ENCODE peak calls at places on chromosomes 12 and 14, in eight cellular contexts. One of them, this sample, is unnamed.

GRCh38 chr14:93430319-93430801 is 379 bp upstream of the UNC79 start:
- DNase-seq in IMR-90: no peak
- DNase-seq in AG10803: no peak
- DNase-seq in left ventricle myocardium inferior: no peak
- DNase-seq in astrocyte of the spinal cord: no peak
- DNase-seq in cardiac fibroblast: no peak
- DNase-seq in GM13977: no peak
- DNase-seq in spleen: no peak
- DNase-seq in this sample: no peak

GRCh38 chr12:56300644-56301464 is 724 bp upstream of the CS start:
- DNase-seq in IMR-90: no peak
- DNase-seq in AG10803: no peak
- DNase-seq in left ventricle myocardium inferior: no peak
- DNase-seq in astrocyte of the spinal cord: no peak
- DNase-seq in cardiac fibroblast: peak; percentile 6
- DNase-seq in GM13977: no peak
- DNase-seq in spleen: no peak
- DNase-seq in this sample: no peak

GRCh38 chr12:106123551-106123991 is 15.2 kb downstream of the NUAK1 start:
- DNase-seq in IMR-90: no peak
- DNase-seq in AG10803: peak; percentile 92
- DNase-seq in left ventricle myocardium inferior: peak; percentile 67
- DNase-seq in astrocyte of the spinal cord: peak; percentile 80
- DNase-seq in cardiac fibroblast: peak; percentile 33
- DNase-seq in GM13977: no peak
- DNase-seq in spleen: no peak
- DNase-seq in this sample: peak; percentile 78

GRCh38 chr14:49931523-49931922 is 38.6 kb downstream of the ARF6 start:
- DNase-seq in IMR-90: no peak
- DNase-seq in AG10803: no peak
- DNase-seq in left ventricle myocardium inferior: no peak
- DNase-seq in astrocyte of the spinal cord: no peak
- DNase-seq in cardiac fibroblast: no peak
- DNase-seq in GM13977: no peak
- DNase-seq in spleen: no peak
- DNase-seq in this sample: no peak

GRCh38 chr12:76276499-76277151 is 71.6 kb downstream of the BBS10 start:
- DNase-seq in IMR-90: no peak
- DNase-seq in AG10803: no peak
- DNase-seq in left ventricle myocardium inferior: no peak
- DNase-seq in astrocyte of the spinal cord: no peak
- DNase-seq in cardiac fibroblast: no peak
- DNase-seq in GM13977: no peak
- DNase-seq in spleen: no peak
- DNase-seq in this sample: no peak

GRCh38 chr12:18998343-18999270 is 130.9 kb upstream of the PLEKHA5 start:
- DNase-seq in IMR-90: peak; percentile 89
- DNase-seq in AG10803: peak; percentile 88
- DNase-seq in left ventricle myocardium inferior: no peak
- DNase-seq in astrocyte of the spinal cord: peak; percentile 61
- DNase-seq in cardiac fibroblast: peak; percentile 82
- DNase-seq in GM13977: no peak
- DNase-seq in spleen: no peak
- DNase-seq in this sample: peak; percentile 88

GRCh38 chr12:113232787-113233585 is 11.7 kb downstream of the TPCN1 start:
- DNase-seq in IMR-90: no peak
- DNase-seq in AG10803: peak; percentile 69
- DNase-seq in left ventricle myocardium inferior: peak; percentile 52
- DNase-seq in astrocyte of the spinal cord: peak; percentile 61
- DNase-seq in cardiac fibroblast: no peak
- DNase-seq in GM13977: peak; percentile 60
- DNase-seq in spleen: peak; percentile 93
- DNase-seq in this sample: no peak

GRCh38 chr14:61315288-61315687 is 6.1 kb upstream of the PRKCH start:
- DNase-seq in IMR-90: no peak
- DNase-seq in AG10803: no peak
- DNase-seq in left ventricle myocardium inferior: no peak
- DNase-seq in astrocyte of the spinal cord: no peak
- DNase-seq in cardiac fibroblast: no peak
- DNase-seq in GM13977: no peak
- DNase-seq in spleen: no peak
- DNase-seq in this sample: no peak

GRCh38 chr12:122793685-122794106 is 19.3 kb downstream of the CCDC62 start:
- DNase-seq in IMR-90: peak; percentile 69
- DNase-seq in AG10803: peak; percentile 62
- DNase-seq in left ventricle myocardium inferior: no peak
- DNase-seq in astrocyte of the spinal cord: peak; percentile 71
- DNase-seq in cardiac fibroblast: peak; percentile 80
- DNase-seq in GM13977: peak; percentile 66
- DNase-seq in spleen: no peak
- DNase-seq in this sample: peak; percentile 76

GRCh38 chr12:24948816-24949722 is at the start of gene BCAT1:
- DNase-seq in IMR-90: peak; percentile 88
- DNase-seq in AG10803: peak; percentile 86
- DNase-seq in left ventricle myocardium inferior: peak; percentile 73
- DNase-seq in astrocyte of the spinal cord: peak; percentile 86
- DNase-seq in cardiac fibroblast: peak; percentile 89
- DNase-seq in GM13977: no peak
- DNase-seq in spleen: peak; percentile 90
- DNase-seq in this sample: peak; percentile 82

GRCh38 chr14:36973806-36974442 is 198.5 kb downstream of the SLC25A21 start:
- DNase-seq in IMR-90: peak; percentile 83
- DNase-seq in AG10803: peak; percentile 56
- DNase-seq in left ventricle myocardium inferior: no peak
- DNase-seq in astrocyte of the spinal cord: peak; percentile 71
- DNase-seq in cardiac fibroblast: peak; percentile 80
- DNase-seq in GM13977: no peak
- DNase-seq in spleen: no peak
- DNase-seq in this sample: peak; percentile 65

GRCh38 chr12:119444462-119445044 is 110.0 kb downstream of the CCDC60 start:
- DNase-seq in IMR-90: no peak
- DNase-seq in AG10803: no peak
- DNase-seq in left ventricle myocardium inferior: peak; percentile 18
- DNase-seq in astrocyte of the spinal cord: peak; percentile 27
- DNase-seq in cardiac fibroblast: peak; percentile 46
- DNase-seq in GM13977: peak; percentile 68
- DNase-seq in spleen: no peak
- DNase-seq in this sample: no peak

GRCh38 chr12:94553130-94553519 is 93.5 kb upstream of the CEP83 start:
- DNase-seq in IMR-90: peak; percentile 43
- DNase-seq in AG10803: peak; percentile 59
- DNase-seq in left ventricle myocardium inferior: no peak
- DNase-seq in astrocyte of the spinal cord: peak; percentile 72
- DNase-seq in cardiac fibroblast: peak; percentile 96
- DNase-seq in GM13977: no peak
- DNase-seq in spleen: no peak
- DNase-seq in this sample: peak; percentile 25

GRCh38 chr12:91984571-91984970 is 161.1 kb downstream of the BTG1 start:
- DNase-seq in IMR-90: peak; percentile 86
- DNase-seq in AG10803: peak; percentile 30
- DNase-seq in left ventricle myocardium inferior: no peak
- DNase-seq in astrocyte of the spinal cord: peak; percentile 72
- DNase-seq in cardiac fibroblast: peak; percentile 58
- DNase-seq in GM13977: no peak
- DNase-seq in spleen: no peak
- DNase-seq in this sample: no peak

GRCh38 chr12:5220835-5221234 is 177.2 kb downstream of the KCNA5 start:
- DNase-seq in IMR-90: peak; percentile 11
- DNase-seq in AG10803: peak; percentile 16
- DNase-seq in left ventricle myocardium inferior: no peak
- DNase-seq in astrocyte of the spinal cord: no peak
- DNase-seq in cardiac fibroblast: no peak
- DNase-seq in GM13977: no peak
- DNase-seq in spleen: no peak
- DNase-seq in this sample: no peak

GRCh38 chr12:32558941-32559340 is 120.2 kb upstream of the DNM1L start:
- DNase-seq in IMR-90: peak; percentile 67
- DNase-seq in AG10803: peak; percentile 83
- DNase-seq in left ventricle myocardium inferior: no peak
- DNase-seq in astrocyte of the spinal cord: no peak
- DNase-seq in cardiac fibroblast: peak; percentile 79
- DNase-seq in GM13977: peak; percentile 79
- DNase-seq in spleen: no peak
- DNase-seq in this sample: peak; percentile 80

GRCh38 chr12:89183985-89184435 is 168.3 kb downstream of the DUSP6 start:
- DNase-seq in IMR-90: peak; percentile 72
- DNase-seq in AG10803: peak; percentile 88
- DNase-seq in left ventricle myocardium inferior: peak; percentile 41
- DNase-seq in astrocyte of the spinal cord: no peak
- DNase-seq in cardiac fibroblast: peak; percentile 95
- DNase-seq in GM13977: no peak
- DNase-seq in spleen: no peak
- DNase-seq in this sample: peak; percentile 92

DNA sequence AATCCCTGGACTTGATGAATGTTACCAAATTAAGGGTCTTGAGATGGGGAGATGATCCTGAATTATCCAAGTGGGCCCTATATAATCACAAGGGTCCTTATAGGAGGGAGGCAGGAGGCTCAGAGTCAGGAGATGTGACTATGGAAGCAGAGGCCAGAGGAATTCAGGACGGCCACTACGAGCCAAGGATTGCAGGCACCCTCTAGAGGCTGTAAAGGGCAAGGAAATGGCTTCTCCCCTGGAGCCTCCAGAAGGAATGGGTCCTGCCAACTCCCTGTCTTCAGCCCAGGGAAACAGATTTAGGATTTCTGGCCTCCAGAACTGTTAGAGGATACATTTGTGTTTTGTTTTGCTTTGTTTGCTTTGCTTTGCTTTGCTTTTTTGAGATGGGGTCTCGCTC is 8.8 kb downstream of the BDKRB1 start:
- DNase-seq in IMR-90: peak; percentile 45
- DNase-seq in AG10803: peak; percentile 52
- DNase-seq in left ventricle myocardium inferior: no peak
- DNase-seq in astrocyte of the spinal cord: no peak
- DNase-seq in cardiac fibroblast: peak; percentile 48
- DNase-seq in GM13977: no peak
- DNase-seq in spleen: no peak
- DNase-seq in this sample: peak; percentile 69
- TF ChIP-seq CTCF in IMR-90: peak; percentile 47
- TF ChIP-seq CTCF in AG10803: peak; percentile 66
- TF ChIP-seq CTCF in left ventricle myocardium inferior: no peak
- TF ChIP-seq CTCF in astrocyte of the spinal cord: peak; percentile 43
- TF ChIP-seq CTCF in cardiac fibroblast: peak; percentile 58
- TF ChIP-seq CTCF in GM13977: peak; percentile 9
- TF ChIP-seq CTCF in spleen: no peak
- TF ChIP-seq CTCF in this sample: peak; percentile 54

GRCh38 chr12:54723653-54724256 is 75.6 kb upstream of the DCD start:
- DNase-seq in IMR-90: peak; percentile 11
- DNase-seq in AG10803: peak; percentile 1
- DNase-seq in left ventricle myocardium inferior: no peak
- DNase-seq in astrocyte of the spinal cord: no peak
- DNase-seq in cardiac fibroblast: peak; percentile 44
- DNase-seq in GM13977: no peak
- DNase-seq in spleen: no peak
- DNase-seq in this sample: peak; percentile 31

GRCh38 chr12:54719691-54720090 is 71.5 kb upstream of the DCD start:
- DNase-seq in IMR-90: no peak
- DNase-seq in AG10803: no peak
- DNase-seq in left ventricle myocardium inferior: no peak
- DNase-seq in astrocyte of the spinal cord: no peak
- DNase-seq in cardiac fibroblast: no peak
- DNase-seq in GM13977: no peak
- DNase-seq in spleen: no peak
- DNase-seq in this sample: no peak

GRCh38 chr12:54721312-54721711 is 73.1 kb upstream of the DCD start:
- DNase-seq in IMR-90: no peak
- DNase-seq in AG10803: no peak
- DNase-seq in left ventricle myocardium inferior: no peak
- DNase-seq in astrocyte of the spinal cord: no peak
- DNase-seq in cardiac fibroblast: no peak
- DNase-seq in GM13977: no peak
- DNase-seq in spleen: no peak
- DNase-seq in this sample: no peak

DNA sequence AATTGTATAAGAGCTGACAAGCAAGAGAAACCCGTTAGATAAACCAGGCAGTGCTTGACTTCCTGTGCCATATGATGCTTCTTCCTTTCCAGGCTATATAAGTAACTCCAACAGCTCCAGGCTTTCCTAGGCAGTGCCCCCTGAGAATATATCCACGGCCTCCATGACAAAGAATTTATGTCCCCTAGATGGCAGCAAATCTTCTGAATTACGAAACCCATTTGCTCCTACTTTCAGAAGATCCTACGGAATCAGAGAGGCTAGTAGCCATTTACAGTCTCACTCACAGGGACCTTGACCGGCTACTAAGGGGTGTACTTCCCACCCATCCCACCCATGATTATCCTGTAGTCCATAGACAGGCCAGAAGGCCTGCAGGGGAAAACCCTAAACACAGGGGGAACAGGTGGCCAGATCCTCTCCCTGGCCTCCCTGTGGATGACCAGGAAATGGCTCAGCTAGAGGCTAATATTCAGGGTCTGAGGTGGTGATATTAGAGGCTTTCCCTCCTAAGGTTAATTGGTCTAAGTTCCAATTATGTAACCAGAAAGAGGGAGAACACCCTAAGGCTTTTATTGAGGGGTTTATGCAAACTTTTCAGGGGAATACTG is 77.2 kb upstream of the DCD start:
- DNase-seq in IMR-90: no peak
- DNase-seq in AG10803: peak; percentile 6
- DNase-seq in left ventricle myocardium inferior: no peak
- DNase-seq in astrocyte of the spinal cord: no peak
- DNase-seq in cardiac fibroblast: peak; percentile 44
- DNase-seq in GM13977: no peak
- DNase-seq in spleen: no peak
- DNase-seq in this sample: no peak
- TF ChIP-seq CTCF in IMR-90: peak; percentile 20
- TF ChIP-seq CTCF in AG10803: peak; percentile 40
- TF ChIP-seq CTCF in left ventricle myocardium inferior: peak; percentile 55
- TF ChIP-seq CTCF in astrocyte of the spinal cord: peak; percentile 38
- TF ChIP-seq CTCF in cardiac fibroblast: peak; percentile 20
- TF ChIP-seq CTCF in GM13977: peak; percentile 30
- TF ChIP-seq CTCF in spleen: no peak
- TF ChIP-seq CTCF in this sample: peak; percentile 11

DNA sequence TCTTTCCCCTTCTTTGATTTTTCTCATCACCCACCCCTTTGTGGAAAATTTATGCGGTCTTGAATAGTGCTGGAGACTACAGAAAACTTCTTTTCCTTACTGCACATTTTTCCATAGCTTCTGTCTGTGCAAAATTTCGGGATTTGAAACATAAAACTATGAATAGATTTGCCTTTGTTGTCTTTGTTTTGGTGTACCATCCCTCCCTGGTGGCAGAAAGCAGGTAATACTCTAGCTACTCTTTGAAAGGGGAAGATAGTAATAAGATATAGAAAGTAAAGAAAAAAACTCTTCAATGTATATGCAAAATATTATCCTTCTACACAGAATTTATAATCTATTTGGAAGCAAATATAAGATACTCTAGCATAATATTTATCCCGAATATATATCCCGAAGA is 79.1 kb upstream of the LMO3 start:
- DNase-seq in IMR-90: peak; percentile 1
- DNase-seq in AG10803: peak; percentile 2
- DNase-seq in left ventricle myocardium inferior: no peak
- DNase-seq in astrocyte of the spinal cord: no peak
- DNase-seq in cardiac fibroblast: peak; percentile 38
- DNase-seq in GM13977: no peak
- DNase-seq in spleen: no peak
- DNase-seq in this sample: no peak
- TF ChIP-seq CTCF in IMR-90: peak; percentile 33
- TF ChIP-seq CTCF in AG10803: peak; percentile 40
- TF ChIP-seq CTCF in left ventricle myocardium inferior: no peak
- TF ChIP-seq CTCF in astrocyte of the spinal cord: peak; percentile 23
- TF ChIP-seq CTCF in cardiac fibroblast: peak; percentile 49
- TF ChIP-seq CTCF in GM13977: peak; percentile 46
- TF ChIP-seq CTCF in spleen: no peak
- TF ChIP-seq CTCF in this sample: peak; percentile 20

GRCh38 chr12:132827763-132828703 is 636 bp downstream of the GOLGA3 start:
- DNase-seq in IMR-90: peak; percentile 84
- DNase-seq in AG10803: peak; percentile 80
- DNase-seq in left ventricle myocardium inferior: no peak
- DNase-seq in astrocyte of the spinal cord: peak; percentile 80
- DNase-seq in cardiac fibroblast: peak; percentile 87
- DNase-seq in GM13977: peak; percentile 67
- DNase-seq in spleen: peak; percentile 89
- DNase-seq in this sample: peak; percentile 65
- TF ChIP-seq CTCF in IMR-90: no peak
- TF ChIP-seq CTCF in AG10803: no peak
- TF ChIP-seq CTCF in left ventricle myocardium inferior: no peak
- TF ChIP-seq CTCF in astrocyte of the spinal cord: no peak
- TF ChIP-seq CTCF in cardiac fibroblast: no peak
- TF ChIP-seq CTCF in GM13977: no peak
- TF ChIP-seq CTCF in spleen: no peak
- TF ChIP-seq CTCF in this sample: no peak